ENCODE peak calls at places on chromosomes 13 and 19, in seven cellular contexts. One of them, this sample, is unnamed.

GRCh38 chr19:7670150-7670784 is 1.4 kb downstream of the RETN start:
- DNase-seq in GM12865: no peak
- DNase-seq in cardiac muscle cell: peak
- DNase-seq in ovary: no peak
- DNase-seq in CD8-positive, alpha-beta T cell: peak
- DNase-seq in A549: no peak
- DNase-seq in esophagus squamous epithelium: no peak
- DNase-seq in this sample: no peak

GRCh38 chr19:39156230-39156890 is 30.8 kb downstream of the PAK4 start:
- DNase-seq in A549: no peak
- DNase-seq in CD8-positive, alpha-beta T cell: no peak
- DNase-seq in cardiac muscle cell: peak
- DNase-seq in GM12865: no peak
- DNase-seq in esophagus squamous epithelium: no peak
- DNase-seq in ovary: no peak
- DNase-seq in this sample: no peak

GRCh38 chr19:6376512-6377193 is 920 bp upstream of the PSPN start:
- DNase-seq in ovary: no peak
- DNase-seq in GM12865: no peak
- DNase-seq in A549: no peak
- DNase-seq in esophagus squamous epithelium: no peak
- DNase-seq in cardiac muscle cell: no peak
- DNase-seq in CD8-positive, alpha-beta T cell: no peak
- DNase-seq in this sample: no peak

GRCh38 chr13:112716841-112717520 is 27.1 kb downstream of the ATP11A start:
- DNase-seq in cardiac muscle cell: no peak
- DNase-seq in esophagus squamous epithelium: no peak
- DNase-seq in CD8-positive, alpha-beta T cell: no peak
- DNase-seq in A549: no peak
- DNase-seq in GM12865: no peak
- DNase-seq in ovary: no peak
- DNase-seq in this sample: no peak

GRCh38 chr13:94416454-94417080 is 62.9 kb downstream of the DCT start:
- DNase-seq in ovary: no peak
- DNase-seq in esophagus squamous epithelium: no peak
- DNase-seq in cardiac muscle cell: peak
- DNase-seq in GM12865: peak
- DNase-seq in CD8-positive, alpha-beta T cell: no peak
- DNase-seq in A549: peak
- DNase-seq in this sample: no peak

GRCh38 chr13:48401480-48401879 is 11.4 kb downstream of the LPAR6 start:
- DNase-seq in GM12865: no peak
- DNase-seq in ovary: no peak
- DNase-seq in esophagus squamous epithelium: no peak
- DNase-seq in A549: no peak
- DNase-seq in CD8-positive, alpha-beta T cell: no peak
- DNase-seq in cardiac muscle cell: no peak
- DNase-seq in this sample: no peak

GRCh38 chr13:39879286-39880035 is 224.0 kb downstream of the COG6 start:
- DNase-seq in CD8-positive, alpha-beta T cell: no peak
- DNase-seq in ovary: no peak
- DNase-seq in cardiac muscle cell: no peak
- DNase-seq in A549: no peak
- DNase-seq in esophagus squamous epithelium: no peak
- DNase-seq in GM12865: no peak
- DNase-seq in this sample: no peak

GRCh38 chr13:91346848-91347211 is 657 bp upstream of the MIR17HG start:
- DNase-seq in cardiac muscle cell: peak
- DNase-seq in GM12865: peak
- DNase-seq in ovary: peak
- DNase-seq in A549: peak
- DNase-seq in esophagus squamous epithelium: no peak
- DNase-seq in CD8-positive, alpha-beta T cell: peak
- DNase-seq in this sample: no peak

GRCh38 chr19:29567366-29567915 is 38.6 kb upstream of the POP4 start:
- DNase-seq in cardiac muscle cell: no peak
- DNase-seq in esophagus squamous epithelium: no peak
- DNase-seq in ovary: no peak
- DNase-seq in CD8-positive, alpha-beta T cell: no peak
- DNase-seq in GM12865: no peak
- DNase-seq in A549: no peak
- DNase-seq in this sample: no peak

GRCh38 chr19:10898633-10899032 is 27.3 kb downstream of the CARM1 start:
- DNase-seq in ovary: no peak
- DNase-seq in GM12865: no peak
- DNase-seq in esophagus squamous epithelium: no peak
- DNase-seq in cardiac muscle cell: no peak
- DNase-seq in CD8-positive, alpha-beta T cell: no peak
- DNase-seq in A549: no peak
- DNase-seq in this sample: no peak

GRCh38 chr19:38386968-38387549 is 775 bp downstream of the GGN start:
- DNase-seq in CD8-positive, alpha-beta T cell: no peak
- DNase-seq in GM12865: no peak
- DNase-seq in A549: no peak
- DNase-seq in ovary: no peak
- DNase-seq in esophagus squamous epithelium: no peak
- DNase-seq in cardiac muscle cell: peak
- DNase-seq in this sample: no peak

GRCh38 chr19:36986601-36987000 is 70.5 kb downstream of the ZNF568 start:
- DNase-seq in A549: no peak
- DNase-seq in ovary: no peak
- DNase-seq in GM12865: no peak
- DNase-seq in CD8-positive, alpha-beta T cell: no peak
- DNase-seq in esophagus squamous epithelium: no peak
- DNase-seq in cardiac muscle cell: no peak
- DNase-seq in this sample: no peak

GRCh38 chr19:40254714-40255418 is 28.4 kb upstream of the CCNP start:
- DNase-seq in cardiac muscle cell: no peak
- DNase-seq in esophagus squamous epithelium: no peak
- DNase-seq in A549: no peak
- DNase-seq in GM12865: no peak
- DNase-seq in ovary: no peak
- DNase-seq in CD8-positive, alpha-beta T cell: no peak
- DNase-seq in this sample: no peak

GRCh38 chr19:31386806-31387205 is 37.6 kb upstream of the TSHZ3 start:
- DNase-seq in GM12865: no peak
- DNase-seq in esophagus squamous epithelium: no peak
- DNase-seq in A549: no peak
- DNase-seq in CD8-positive, alpha-beta T cell: no peak
- DNase-seq in cardiac muscle cell: no peak
- DNase-seq in ovary: no peak
- DNase-seq in this sample: no peak

GRCh38 chr13:34116651-34117050 is 298.7 kb downstream of the RFC3 start:
- DNase-seq in ovary: no peak
- DNase-seq in esophagus squamous epithelium: no peak
- DNase-seq in cardiac muscle cell: no peak
- DNase-seq in A549: no peak
- DNase-seq in GM12865: no peak
- DNase-seq in CD8-positive, alpha-beta T cell: no peak
- DNase-seq in this sample: no peak

GRCh38 chr13:102286326-102286725 is 115.5 kb downstream of the FGF14 start:
- DNase-seq in GM12865: no peak
- DNase-seq in A549: peak
- DNase-seq in esophagus squamous epithelium: no peak
- DNase-seq in ovary: no peak
- DNase-seq in CD8-positive, alpha-beta T cell: no peak
- DNase-seq in cardiac muscle cell: peak
- DNase-seq in this sample: no peak

GRCh38 chr13:90105276-90105675 is 1242.2 kb upstream of the MIR17HG start:
- DNase-seq in CD8-positive, alpha-beta T cell: no peak
- DNase-seq in A549: no peak
- DNase-seq in cardiac muscle cell: peak
- DNase-seq in esophagus squamous epithelium: no peak
- DNase-seq in GM12865: no peak
- DNase-seq in ovary: no peak
- DNase-seq in this sample: no peak

GRCh38 chr19:18344546-18344945 is 4.1 kb downstream of the PGPEP1 start:
- DNase-seq in esophagus squamous epithelium: no peak
- DNase-seq in GM12865: no peak
- DNase-seq in A549: no peak
- DNase-seq in CD8-positive, alpha-beta T cell: no peak
- DNase-seq in cardiac muscle cell: no peak
- DNase-seq in ovary: no peak
- DNase-seq in this sample: no peak

GRCh38 chr19:17450264-17451075 is 2.0 kb upstream of the TMEM221 start:
- DNase-seq in CD8-positive, alpha-beta T cell: no peak
- DNase-seq in GM12865: peak
- DNase-seq in esophagus squamous epithelium: no peak
- DNase-seq in A549: peak
- DNase-seq in ovary: no peak
- DNase-seq in cardiac muscle cell: no peak
- DNase-seq in this sample: no peak

GRCh38 chr13:30607908-30608307 is 9.8 kb upstream of the USPL1 start:
- DNase-seq in GM12865: peak
- DNase-seq in esophagus squamous epithelium: no peak
- DNase-seq in ovary: no peak
- DNase-seq in A549: no peak
- DNase-seq in cardiac muscle cell: no peak
- DNase-seq in CD8-positive, alpha-beta T cell: peak
- DNase-seq in this sample: no peak

GRCh38 chr19:7540761-7541480 is 5.4 kb downstream of the PNPLA6 start:
- DNase-seq in A549: peak
- DNase-seq in CD8-positive, alpha-beta T cell: no peak
- DNase-seq in ovary: peak
- DNase-seq in GM12865: no peak
- DNase-seq in cardiac muscle cell: peak
- DNase-seq in esophagus squamous epithelium: no peak
- DNase-seq in this sample: no peak

GRCh38 chr13:42990991-42991891 is 800 bp downstream of the EPSTI1 start:
- DNase-seq in CD8-positive, alpha-beta T cell: no peak
- DNase-seq in ovary: peak
- DNase-seq in GM12865: peak
- DNase-seq in A549: no peak
- DNase-seq in esophagus squamous epithelium: no peak
- DNase-seq in cardiac muscle cell: no peak
- DNase-seq in this sample: no peak

GRCh38 chr13:98173431-98173921 is 3.6 kb downstream of the RNF113B start:
- DNase-seq in ovary: peak
- DNase-seq in cardiac muscle cell: peak
- DNase-seq in esophagus squamous epithelium: no peak
- DNase-seq in GM12865: no peak
- DNase-seq in CD8-positive, alpha-beta T cell: no peak
- DNase-seq in A549: peak
- DNase-seq in this sample: no peak

DNA sequence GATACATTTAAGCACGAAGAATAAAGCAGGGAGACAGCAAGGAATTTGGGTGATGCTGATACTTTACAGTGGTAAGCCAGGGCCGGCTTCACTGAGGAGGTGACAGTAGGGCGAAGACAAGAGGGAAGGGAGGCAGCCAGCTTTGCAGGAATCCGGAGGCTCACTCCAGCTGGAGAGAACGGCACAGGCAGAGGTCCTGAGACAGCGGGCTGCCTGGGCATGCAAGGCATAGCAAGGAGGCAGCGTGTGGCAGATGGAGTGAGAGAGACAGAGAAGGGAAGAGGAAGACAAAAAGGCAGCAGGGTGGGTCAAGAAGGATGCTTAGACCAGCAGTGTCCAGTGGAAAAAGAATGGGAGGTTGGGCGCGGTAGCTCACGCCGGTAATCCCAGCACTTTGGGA is 83.2 kb upstream of the WASF3 start:
- DNase-seq in A549: no peak
- DNase-seq in GM12865: no peak
- DNase-seq in esophagus squamous epithelium: no peak
- DNase-seq in ovary: no peak
- DNase-seq in cardiac muscle cell: no peak
- DNase-seq in CD8-positive, alpha-beta T cell: no peak
- DNase-seq in this sample: no peak
- TF ChIP-seq CTCF in A549: no peak
- TF ChIP-seq CTCF in GM12865: no peak
- TF ChIP-seq CTCF in esophagus squamous epithelium: no peak
- TF ChIP-seq CTCF in ovary: no peak
- TF ChIP-seq CTCF in cardiac muscle cell: no peak
- TF ChIP-seq CTCF in CD8-positive, alpha-beta T cell: no peak
- TF ChIP-seq CTCF in this sample: no peak

GRCh38 chr19:48395170-48395455 is 1.6 kb downstream of the GRIN2D start:
- DNase-seq in CD8-positive, alpha-beta T cell: no peak
- DNase-seq in cardiac muscle cell: no peak
- DNase-seq in A549: no peak
- DNase-seq in esophagus squamous epithelium: no peak
- DNase-seq in GM12865: no peak
- DNase-seq in ovary: no peak
- DNase-seq in this sample: no peak
- TF ChIP-seq CTCF in CD8-positive, alpha-beta T cell: no peak
- TF ChIP-seq CTCF in cardiac muscle cell: no peak
- TF ChIP-seq CTCF in A549: no peak
- TF ChIP-seq CTCF in esophagus squamous epithelium: no peak
- TF ChIP-seq CTCF in GM12865: no peak
- TF ChIP-seq CTCF in ovary: no peak
- TF ChIP-seq CTCF in this sample: no peak

DNA sequence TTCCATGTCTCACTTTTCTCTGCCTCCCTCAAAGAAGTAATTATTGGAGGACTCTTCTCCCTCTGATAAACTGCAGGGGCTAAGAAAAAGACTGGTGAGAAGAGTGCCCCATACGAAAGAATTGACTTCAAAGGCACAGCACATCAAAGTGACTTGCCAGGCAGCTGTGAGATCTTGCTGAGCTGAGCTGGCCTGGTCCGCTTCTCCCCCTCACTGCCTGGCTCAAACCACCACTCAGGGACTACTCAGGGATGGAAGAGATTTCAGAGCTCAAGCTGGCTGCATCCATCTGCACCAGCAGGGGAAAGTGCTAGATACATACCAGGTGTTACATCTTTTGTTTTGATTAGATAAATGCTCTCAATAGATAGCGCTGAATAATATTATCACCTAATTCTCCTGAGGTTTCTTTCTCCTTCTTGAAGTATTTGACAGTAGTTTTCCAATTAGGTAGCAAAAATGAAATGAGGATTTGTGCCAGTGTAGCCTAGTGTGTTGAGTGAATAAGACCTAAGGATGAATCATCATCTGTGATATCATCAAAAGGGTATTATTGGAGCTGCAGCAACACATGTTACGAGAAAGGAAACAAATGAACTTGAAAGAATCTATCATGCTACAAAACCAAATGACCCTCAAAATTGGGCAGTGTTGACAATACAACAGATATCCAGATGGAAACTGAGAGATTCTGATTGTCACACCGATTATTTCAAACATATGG is 379.8 kb downstream of the TBC1D4 start:
- DNase-seq in A549: no peak
- DNase-seq in cardiac muscle cell: peak
- DNase-seq in GM12865: no peak
- DNase-seq in esophagus squamous epithelium: no peak
- DNase-seq in CD8-positive, alpha-beta T cell: no peak
- DNase-seq in ovary: no peak
- DNase-seq in this sample: no peak
- TF ChIP-seq CTCF in A549: no peak
- TF ChIP-seq CTCF in cardiac muscle cell: no peak
- TF ChIP-seq CTCF in GM12865: no peak
- TF ChIP-seq CTCF in esophagus squamous epithelium: no peak
- TF ChIP-seq CTCF in CD8-positive, alpha-beta T cell: no peak
- TF ChIP-seq CTCF in ovary: no peak
- TF ChIP-seq CTCF in this sample: no peak

DNA sequence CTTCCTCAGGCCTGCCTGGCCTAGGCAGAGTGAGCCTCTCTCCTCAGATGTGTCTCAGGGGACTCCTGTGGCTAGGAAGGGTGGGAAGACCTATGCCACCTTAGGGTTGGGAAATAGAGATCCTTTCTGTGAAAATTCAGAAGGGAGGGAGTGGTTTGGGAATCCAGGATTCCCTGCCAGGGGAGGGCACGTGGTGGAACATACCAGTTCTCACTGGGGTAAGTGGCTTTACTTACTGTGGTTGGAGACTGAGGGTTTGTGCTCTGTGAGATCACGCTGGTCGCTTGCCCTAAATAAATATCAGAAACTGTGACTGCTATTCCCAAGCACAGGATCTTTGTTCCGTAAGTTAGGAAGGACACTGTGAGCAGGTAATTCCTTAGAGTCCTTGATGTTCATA is 16.9 kb downstream of the CEACAM1 start:
- DNase-seq in ovary: no peak
- DNase-seq in GM12865: no peak
- DNase-seq in esophagus squamous epithelium: no peak
- DNase-seq in cardiac muscle cell: no peak
- DNase-seq in A549: no peak
- DNase-seq in CD8-positive, alpha-beta T cell: no peak
- DNase-seq in this sample: no peak
- TF ChIP-seq CTCF in ovary: no peak
- TF ChIP-seq CTCF in GM12865: no peak
- TF ChIP-seq CTCF in esophagus squamous epithelium: no peak
- TF ChIP-seq CTCF in cardiac muscle cell: no peak
- TF ChIP-seq CTCF in A549: no peak
- TF ChIP-seq CTCF in CD8-positive, alpha-beta T cell: no peak
- TF ChIP-seq CTCF in this sample: no peak